ENCODE peak calls at places on chromosomes 11 and 22, in ten cellular contexts. One of them, this sample, is unnamed.

GRCh38 chr22:37241351-37242142 is 2.5 kb downstream of the RAC2 start:
- DNase-seq in thoracic aorta: no peak
- DNase-seq in LoVo: no peak
- DNase-seq in activated CD4-positive, alpha-beta T cell treated with anti-CD3 and anti-CD28 coated beads, Interleukin-2, amount 50 U/mL, for 1 hour: no peak
- DNase-seq in EH: no peak
- DNase-seq in astrocyte of the hippocampus: no peak
- DNase-seq in NCI-H524: no peak
- DNase-seq in cardiac fibroblast: no peak
- DNase-seq in Caki2: no peak
- DNase-seq in NCI-H1105 treated with DMSO at 0.1 percent for 48 hours: no peak
- DNase-seq in this sample: no peak

GRCh38 chr11:46220313-46220712 is 57.1 kb upstream of the CREB3L1 start:
- DNase-seq in astrocyte of the hippocampus: no peak
- DNase-seq in NCI-H524: no peak
- DNase-seq in LoVo: no peak
- DNase-seq in activated CD4-positive, alpha-beta T cell treated with anti-CD3 and anti-CD28 coated beads, Interleukin-2, amount 50 U/mL, for 1 hour: no peak
- DNase-seq in cardiac fibroblast: no peak
- DNase-seq in Caki2: no peak
- DNase-seq in NCI-H1105 treated with DMSO at 0.1 percent for 48 hours: no peak
- DNase-seq in thoracic aorta: no peak
- DNase-seq in EH: no peak
- DNase-seq in this sample: no peak

GRCh38 chr11:119316017-119316728 is 757 bp downstream of the MCAM start:
- DNase-seq in NCI-H1105 treated with DMSO at 0.1 percent for 48 hours: peak; percentile 87
- DNase-seq in Caki2: no peak
- DNase-seq in cardiac fibroblast: no peak
- DNase-seq in thoracic aorta: peak; percentile 76
- DNase-seq in NCI-H524: peak; percentile 40
- DNase-seq in LoVo: no peak
- DNase-seq in astrocyte of the hippocampus: peak; percentile 70
- DNase-seq in activated CD4-positive, alpha-beta T cell treated with anti-CD3 and anti-CD28 coated beads, Interleukin-2, amount 50 U/mL, for 1 hour: no peak
- DNase-seq in EH: peak; percentile 44
- DNase-seq in this sample: peak; percentile 45

GRCh38 chr11:121328967-121329653 is 36.5 kb downstream of the SC5D start:
- DNase-seq in EH: no peak
- DNase-seq in LoVo: no peak
- DNase-seq in activated CD4-positive, alpha-beta T cell treated with anti-CD3 and anti-CD28 coated beads, Interleukin-2, amount 50 U/mL, for 1 hour: no peak
- DNase-seq in thoracic aorta: no peak
- DNase-seq in cardiac fibroblast: no peak
- DNase-seq in Caki2: no peak
- DNase-seq in astrocyte of the hippocampus: no peak
- DNase-seq in NCI-H524: no peak
- DNase-seq in NCI-H1105 treated with DMSO at 0.1 percent for 48 hours: no peak
- DNase-seq in this sample: no peak

GRCh38 chr22:46951973-46952372 is 189.5 kb downstream of the TBC1D22A start:
- DNase-seq in EH: no peak
- DNase-seq in activated CD4-positive, alpha-beta T cell treated with anti-CD3 and anti-CD28 coated beads, Interleukin-2, amount 50 U/mL, for 1 hour: no peak
- DNase-seq in NCI-H1105 treated with DMSO at 0.1 percent for 48 hours: no peak
- DNase-seq in astrocyte of the hippocampus: no peak
- DNase-seq in Caki2: no peak
- DNase-seq in cardiac fibroblast: no peak
- DNase-seq in thoracic aorta: no peak
- DNase-seq in LoVo: no peak
- DNase-seq in NCI-H524: no peak
- DNase-seq in this sample: no peak

GRCh38 chr22:37816543-37817180 is 6.5 kb upstream of the GALR3 start:
- DNase-seq in NCI-H524: no peak
- DNase-seq in cardiac fibroblast: no peak
- DNase-seq in LoVo: no peak
- DNase-seq in activated CD4-positive, alpha-beta T cell treated with anti-CD3 and anti-CD28 coated beads, Interleukin-2, amount 50 U/mL, for 1 hour: no peak
- DNase-seq in EH: no peak
- DNase-seq in thoracic aorta: no peak
- DNase-seq in astrocyte of the hippocampus: no peak
- DNase-seq in NCI-H1105 treated with DMSO at 0.1 percent for 48 hours: no peak
- DNase-seq in Caki2: no peak
- DNase-seq in this sample: no peak

GRCh38 chr11:43943357-43943930 is 1.0 kb downstream of the C11orf96 start:
- DNase-seq in NCI-H524: no peak
- DNase-seq in Caki2: peak; percentile 26
- DNase-seq in NCI-H1105 treated with DMSO at 0.1 percent for 48 hours: no peak
- DNase-seq in activated CD4-positive, alpha-beta T cell treated with anti-CD3 and anti-CD28 coated beads, Interleukin-2, amount 50 U/mL, for 1 hour: no peak
- DNase-seq in LoVo: no peak
- DNase-seq in EH: no peak
- DNase-seq in thoracic aorta: no peak
- DNase-seq in astrocyte of the hippocampus: peak; percentile 62
- DNase-seq in cardiac fibroblast: peak; percentile 35
- DNase-seq in this sample: no peak

GRCh38 chr22:30702856-30703255 is 8.2 kb downstream of the OSBP2 start:
- DNase-seq in LoVo: no peak
- DNase-seq in Caki2: no peak
- DNase-seq in thoracic aorta: no peak
- DNase-seq in astrocyte of the hippocampus: no peak
- DNase-seq in activated CD4-positive, alpha-beta T cell treated with anti-CD3 and anti-CD28 coated beads, Interleukin-2, amount 50 U/mL, for 1 hour: no peak
- DNase-seq in cardiac fibroblast: no peak
- DNase-seq in EH: no peak
- DNase-seq in NCI-H1105 treated with DMSO at 0.1 percent for 48 hours: no peak
- DNase-seq in NCI-H524: no peak
- DNase-seq in this sample: no peak

GRCh38 chr22:24093855-24094254 is 82.8 kb downstream of the CABIN1 start:
- DNase-seq in cardiac fibroblast: no peak
- DNase-seq in NCI-H1105 treated with DMSO at 0.1 percent for 48 hours: no peak
- DNase-seq in Caki2: no peak
- DNase-seq in thoracic aorta: no peak
- DNase-seq in NCI-H524: no peak
- DNase-seq in activated CD4-positive, alpha-beta T cell treated with anti-CD3 and anti-CD28 coated beads, Interleukin-2, amount 50 U/mL, for 1 hour: no peak
- DNase-seq in astrocyte of the hippocampus: no peak
- DNase-seq in EH: no peak
- DNase-seq in LoVo: no peak
- DNase-seq in this sample: no peak

GRCh38 chr11:126611438-126611837 is 256.0 kb downstream of the ST3GAL4 start:
- DNase-seq in Caki2: no peak
- DNase-seq in LoVo: no peak
- DNase-seq in astrocyte of the hippocampus: no peak
- DNase-seq in NCI-H1105 treated with DMSO at 0.1 percent for 48 hours: no peak
- DNase-seq in cardiac fibroblast: no peak
- DNase-seq in NCI-H524: no peak
- DNase-seq in EH: no peak
- DNase-seq in activated CD4-positive, alpha-beta T cell treated with anti-CD3 and anti-CD28 coated beads, Interleukin-2, amount 50 U/mL, for 1 hour: no peak
- DNase-seq in thoracic aorta: no peak
- DNase-seq in this sample: no peak

GRCh38 chr11:74009230-74009547 is 304 bp upstream of the UCP3 start:
- DNase-seq in cardiac fibroblast: no peak
- DNase-seq in Caki2: no peak
- DNase-seq in LoVo: no peak
- DNase-seq in NCI-H524: no peak
- DNase-seq in activated CD4-positive, alpha-beta T cell treated with anti-CD3 and anti-CD28 coated beads, Interleukin-2, amount 50 U/mL, for 1 hour: no peak
- DNase-seq in astrocyte of the hippocampus: no peak
- DNase-seq in EH: no peak
- DNase-seq in NCI-H1105 treated with DMSO at 0.1 percent for 48 hours: no peak
- DNase-seq in thoracic aorta: no peak
- DNase-seq in this sample: no peak

GRCh38 chr11:66559141-66559861 is 9.1 kb downstream of the CTSF start:
- DNase-seq in LoVo: no peak
- DNase-seq in activated CD4-positive, alpha-beta T cell treated with anti-CD3 and anti-CD28 coated beads, Interleukin-2, amount 50 U/mL, for 1 hour: peak; percentile 24
- DNase-seq in EH: peak; percentile 33
- DNase-seq in NCI-H524: no peak
- DNase-seq in thoracic aorta: no peak
- DNase-seq in cardiac fibroblast: no peak
- DNase-seq in astrocyte of the hippocampus: peak; percentile 29
- DNase-seq in NCI-H1105 treated with DMSO at 0.1 percent for 48 hours: no peak
- DNase-seq in Caki2: no peak
- DNase-seq in this sample: no peak

This sample was measured in NCI-H2171.